ENCODE peak calls at places on chromosomes 4 and X, in five cellular contexts. C is activated naive CD4-positive, alpha-beta T cell; H is NCI-H1694; T is Peyer's patch; K is aorta. N is an unnamed sample.

GRCh38 chr4:56050584-56050983 is 101.8 kb downstream of the CEP135 start:
- DNase-seq in H (no peak), T (no peak), K (no peak), C (no peak), N (no peak)

GRCh38 chr4:13264126-13264525 is 220.0 kb downstream of the RAB28 start:
- DNase-seq in H (no peak), C (no peak), K (no peak), T (no peak), N (no peak)

GRCh38 chr4:88802138-88802537 is 104.5 kb upstream of the NAP1L5 start:
- DNase-seq in C (no peak), T (no peak), K (no peak), H (no peak), N (no peak)

GRCh38 chr4:186018261-186018660 is 50.7 kb upstream of the TLR3 start:
- DNase-seq in H (no peak), C (no peak), T (no peak), K (no peak), N (no peak)

GRCh38 chr4:6095023-6095817 is 77.0 kb upstream of the C4orf50 start:
- DNase-seq in K (no peak), C (no peak), H (no peak), T (no peak), N (no peak)

GRCh38 chrX:118751950-118752783 is 24.8 kb downstream of the IL13RA1 start:
- DNase-seq in K (no peak), T (no peak), H (no peak), C (no peak), N (no peak)

GRCh38 chrX:132692526-132692925 is 203.7 kb upstream of the MBNL3 start:
- DNase-seq in H (no peak), K (no peak), T (no peak), C (no peak), N (no peak)

GRCh38 chr4:31807036-31807435 is 1086.9 kb downstream of the PCDH7 start:
- DNase-seq in H (no peak), C (no peak), K (no peak), T (no peak), N (no peak)

GRCh38 chrX:23797371-23798128 is 14.6 kb downstream of the SAT1 start:
- DNase-seq in T (no peak), K (no peak), C (no peak), H (no peak), N (no peak)

GRCh38 chr4:145181091-145181501 is 707 bp upstream of the OTUD4 start:
- DNase-seq in H (no peak), T (no peak), K (no peak), C (no peak), N (no peak)

GRCh38 chrX:22081475-22082092 is 49.5 kb downstream of the PHEX start:
- DNase-seq in K (peak; percentile 70), T (peak; percentile 50), C (no peak), H (peak; percentile 5), N (peak; percentile 21)

GRCh38 chr4:170167678-170168077 is 77.9 kb upstream of the AADAT start:
- DNase-seq in H (no peak), K (no peak), T (no peak), C (no peak), N (no peak)

N was measured in central memory CD8-positive, alpha-beta T cell.